ENCODE peak calls at places on chromosome 17, in four cellular contexts. R is A549, Z is EL, C is NCI-H460. J is an unnamed sample.

GRCh38 chr17:40361925-40362695 is 2.4 kb downstream of the GJD3 start:
- DNase-seq in R (no peak), Z (no peak), C (no peak), J (no peak)

GRCh38 chr17:75069783-75070182 is 18.0 kb upstream of the SLC16A5 start:
- DNase-seq in R (peak; percentile 68), Z (no peak), C (peak; percentile 47), J (no peak)

GRCh38 chr17:30550512-30551273 is 73.5 kb downstream of the GOSR1 start:
- DNase-seq in R (no peak), Z (peak; percentile 67), C (no peak), J (no peak)

GRCh38 chr17:67245694-67246397 is 850 bp upstream of the HELZ start:
- DNase-seq in R (peak; percentile 17), Z (peak; percentile 8), C (no peak), J (no peak)

GRCh38 chr17:6831662-6832263 is at the start of gene TEKT1:
- DNase-seq in R (peak; percentile 81), Z (peak; percentile 32), C (peak; percentile 55), J (peak; percentile 15)

GRCh38 chr17:41810659-41811548 is 845 bp downstream of the P3H4 start:
- DNase-seq in R (no peak), Z (no peak), C (no peak), J (no peak)

GRCh38 chr17:81371910-81372760 is 23.1 kb upstream of the BAHCC1 start:
- DNase-seq in R (peak; percentile 77), Z (peak; percentile 74), C (no peak), J (no peak)

GRCh38 chr17:64653325-64653984 is 8.7 kb downstream of the SMURF2 start:
- DNase-seq in R (no peak), Z (peak; percentile 78), C (no peak), J (no peak)

GRCh38 chr17:28849281-28849680 is 5.5 kb upstream of the ERAL1 start:
- DNase-seq in R (peak; percentile 49), Z (peak; percentile 12), C (no peak), J (no peak)

GRCh38 chr17:7835818-7836595 is 2.0 kb downstream of the KDM6B start:
- DNase-seq in R (peak; percentile 74), Z (peak; percentile 76), C (no peak), J (no peak)

GRCh38 chr17:35084987-35085386 is 21.5 kb upstream of the RFFL start:
- DNase-seq in R (peak; percentile 90), Z (peak; percentile 76), C (no peak), J (no peak)